ENCODE peak calls at places on chromosomes 6 and 20, in ten cellular contexts. B, P, X, S, Y, M, A, W, C and K are unnamed samples. For H3K9me2 and H3K36me3, the result is how much of the 10 kb centered on the place peaks cover.

GRCh38 chr6:111615916-111616612 is 10.4 kb upstream of the TRAF3IP2 start:
- DNase-seq in B (no peak), P (no peak), X (no peak), S (no peak), Y (no peak), M (peak), A (peak), W (no peak), C (no peak), K (no peak)

GRCh38 chr20:6756961-6757595 is 10.4 kb upstream of the BMP2 start:
- DNase-seq in B (no peak), P (no peak), X (no peak), S (no peak), Y (no peak), M (no peak), A (no peak), W (no peak), C (no peak), K (no peak)

GRCh38 chr6:41718828-41719227 is 16.6 kb downstream of the TFEB start:
- DNase-seq in B (no peak), P (no peak), X (no peak), S (no peak), Y (no peak), M (no peak), A (no peak), W (no peak), C (no peak), K (no peak)

GRCh38 chr6:148758492-148758891 is 11.7 kb downstream of the UST start:
- DNase-seq in B (no peak), P (no peak), X (no peak), S (no peak), Y (no peak), M (no peak), A (peak), W (peak), C (no peak), K (peak)

GRCh38 chr6:30002871-30003270 is 58.2 kb upstream of the POLR1H start:
- DNase-seq in B (no peak), P (no peak), X (no peak), S (peak), Y (peak), M (no peak), A (no peak), W (no peak), C (no peak), K (no peak)

GRCh38 chr6:38477680-38478260 is 162.0 kb downstream of the BTBD9 start:
- DNase-seq in B (peak), P (no peak), X (no peak), S (no peak), Y (no peak), M (no peak), A (no peak), W (no peak), C (no peak), K (no peak)

GRCh38 chr6:10545482-10545881 is 24.3 kb downstream of the GCNT2 start:
- DNase-seq in B (no peak), P (no peak), X (no peak), S (no peak), Y (no peak), M (no peak), A (no peak), W (no peak), C (no peak), K (no peak)

GRCh38 chr6:155313602-155314091 is 637 bp downstream of the TFB1M start:
- DNase-seq in B (no peak), P (no peak), X (peak), S (peak), Y (peak), M (no peak), A (peak), W (peak), C (no peak), K (peak)

GRCh38 chr6:116106146-116106545 is 5.5 kb downstream of the NT5DC1 start:
- DNase-seq in B (no peak), P (no peak), X (no peak), S (no peak), Y (no peak), M (no peak), A (no peak), W (no peak), C (no peak), K (no peak)

GRCh38 chr6:112233864-112234263 is 20.5 kb downstream of the LAMA4 start:
- DNase-seq in B (no peak), P (no peak), X (no peak), S (peak), Y (no peak), M (no peak), A (no peak), W (no peak), C (no peak), K (no peak)

GRCh38 chr6:75372884-75373283 is 88.3 kb upstream of the TMEM30A start:
- DNase-seq in B (no peak), P (no peak), X (no peak), S (no peak), Y (no peak), M (no peak), A (no peak), W (no peak), C (no peak), K (no peak)

GRCh38 chr6:169986171-169986847 is 234.9 kb downstream of the ERMARD start:
- DNase-seq in B (no peak), P (no peak), X (no peak), S (no peak), Y (no peak), M (no peak), A (no peak), W (no peak), C (no peak), K (no peak)

GRCh38 chr6:125003070-125003469 is 40.8 kb downstream of the RNF217 start:
- DNase-seq in B (no peak), P (no peak), X (no peak), S (no peak), Y (no peak), M (no peak), A (no peak), W (no peak), C (no peak), K (no peak)

GRCh38 chr6:170032706-170033309 is 258.1 kb downstream of the DLL1 start:
- DNase-seq in B (no peak), P (no peak), X (no peak), S (no peak), Y (no peak), M (no peak), A (no peak), W (no peak), C (no peak), K (no peak)

GRCh38 chr20:33423141-33423834 is 20.3 kb downstream of the SNTA1 start:
- DNase-seq in B (no peak), P (no peak), X (peak), S (peak), Y (peak), M (peak), A (no peak), W (no peak), C (no peak), K (no peak)

GRCh38 chr20:33915726-33916331 is 77.9 kb upstream of the RALY start:
- DNase-seq in B (peak), P (peak), X (peak), S (no peak), Y (peak), M (no peak), A (peak), W (peak), C (peak), K (peak)

GRCh38 chr6:17179246-17180073 is 77.6 kb downstream of the STMND1 start:
- DNase-seq in B (no peak), P (no peak), X (no peak), S (peak), Y (peak), M (no peak), A (no peak), W (no peak), C (no peak), K (no peak)

GRCh38 chr6:42349753-42350573 is 101.8 kb downstream of the TRERF1 start:
- DNase-seq in B (no peak), P (no peak), X (peak), S (peak), Y (no peak), M (no peak), A (no peak), W (no peak), C (peak), K (no peak)

GRCh38 chr6:110488606-110489005 is 12.2 kb upstream of the SLC22A16 start:
- DNase-seq in B (no peak), P (no peak), X (no peak), S (no peak), Y (no peak), M (no peak), A (no peak), W (no peak), C (no peak), K (no peak)

GRCh38 chr6:149354009-149354408 is 36.5 kb downstream of the TAB2 start:
- DNase-seq in B (no peak), P (no peak), X (no peak), S (no peak), Y (no peak), M (no peak), A (no peak), W (no peak), C (no peak), K (no peak)

GRCh38 chr20:21613512-21613911 is 92.0 kb upstream of the PAX1 start:
- DNase-seq in B (no peak), P (no peak), X (no peak), S (peak), Y (peak), M (no peak), A (no peak), W (no peak), C (no peak), K (no peak)

GRCh38 chr20:56630086-56630493 is 984 bp downstream of the TFAP2C start:
- DNase-seq in B (peak), P (peak), X (peak), S (peak), Y (peak), M (peak), A (no peak), W (peak), C (peak), K (no peak)

GRCh38 chr6:83067448-83068413 is at the start of gene DOP1A:
- DNase-seq in B (peak), P (peak), X (peak), S (peak), Y (peak), M (peak), A (peak), W (peak), C (peak), K (peak)

GRCh38 chr6:117956386-117956785 is 49.3 kb downstream of the SLC35F1 start:
- DNase-seq in B (no peak), P (no peak), X (no peak), S (peak), Y (peak), M (no peak), A (no peak), W (no peak), C (no peak), K (no peak)

GRCh38 chr6:170416303-170416702 is 109.7 kb downstream of the FAM120B start:
- DNase-seq in B (no peak), P (no peak), X (no peak), S (no peak), Y (no peak), M (no peak), A (no peak), W (no peak), C (no peak), K (no peak)

GRCh38 chr20:37989601-37990001 is 43.7 kb downstream of the TTI1 start:
- DNase-seq in B (no peak), P (no peak), X (peak), S (no peak), Y (peak), M (no peak), A (no peak), W (no peak), C (no peak), K (no peak)

GRCh38 chr20:46307999-46308257 is 370 bp downstream of the CDH22 start:
- DNase-seq in B (no peak), P (no peak), X (no peak), S (no peak), Y (no peak), M (no peak), A (no peak), W (no peak), C (peak), K (no peak)
- H3K9me2 ChIP-seq in B (under half), P (under half), X (under half), S (under half), Y (under half), M (under half), A (under half), W (under half), C (under half), K (under half)

DNA sequence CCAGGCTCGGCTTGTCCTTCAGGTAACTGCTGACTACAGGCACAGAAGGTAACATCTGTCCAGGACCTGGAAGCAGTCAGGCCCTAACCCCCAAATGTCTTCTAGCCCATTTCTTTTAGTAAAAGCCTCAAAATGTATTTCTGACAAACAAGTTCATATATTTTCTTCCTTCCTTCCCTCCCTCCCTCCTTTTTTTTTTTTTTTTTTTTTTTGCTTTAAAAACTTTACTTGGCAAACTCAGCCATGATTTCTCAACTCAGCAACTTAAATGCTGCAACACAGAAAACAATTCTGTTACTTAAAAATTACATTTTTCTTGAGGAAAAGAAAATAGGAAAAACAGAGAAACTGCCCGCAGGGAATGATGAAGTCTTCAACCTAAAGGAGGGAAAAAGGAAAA is 7.3 kb downstream of the MTCH1 start:
- DNase-seq in B (no peak), P (no peak), X (no peak), S (no peak), Y (no peak), M (no peak), A (no peak), W (no peak), C (no peak), K (no peak)
- H3K36me3 ChIP-seq in B (under half), P (under half), X (under half), S (under half), Y (half or more), M (half or more), A (under half), W (under half), C (under half), K (half or more)

DNA sequence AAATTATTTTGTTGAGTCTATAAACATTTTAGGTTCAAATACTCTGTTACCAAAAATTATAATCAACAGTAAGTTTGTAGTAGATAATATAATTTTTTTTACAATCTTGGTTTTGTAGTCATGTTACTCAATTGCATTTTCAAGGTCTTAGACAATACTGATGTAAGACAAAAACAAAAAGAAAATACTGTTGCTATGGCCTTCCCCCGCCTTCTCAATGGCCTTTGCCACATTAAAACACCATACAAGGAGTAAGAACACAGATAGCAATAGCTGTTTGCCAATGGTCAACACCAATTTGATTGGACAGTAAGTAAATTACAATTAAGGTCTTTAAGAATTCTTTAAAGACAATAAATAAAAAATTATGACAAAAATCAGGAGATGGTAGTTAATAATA is 450.2 kb downstream of the CDC5L start:
- DNase-seq in B (no peak), P (no peak), X (no peak), S (peak), Y (no peak), M (no peak), A (no peak), W (no peak), C (no peak), K (no peak)
- H3K9me2 ChIP-seq in B (under half), P (under half), X (under half), S (under half), Y (under half), M (under half), A (under half), W (under half), C (under half), K (under half)

GRCh38 chr6:89681983-89682564 is 43.5 kb upstream of the LYRM2 start:
- DNase-seq in B (no peak), P (no peak), X (no peak), S (no peak), Y (no peak), M (no peak), A (no peak), W (no peak), C (no peak), K (no peak)
- H3K36me3 ChIP-seq in B (half or more), P (half or more), X (under half), S (under half), Y (under half), M (under half), A (half or more), W (under half), C (half or more), K (half or more)

GRCh38 chr6:98833101-98834059 is 994 bp upstream of the POU3F2 start:
- DNase-seq in B (peak), P (no peak), X (peak), S (peak), Y (peak), M (no peak), A (no peak), W (peak), C (peak), K (no peak)

GRCh38 chr6:98835149-98836024 is 1.0 kb downstream of the POU3F2 start:
- DNase-seq in B (peak), P (no peak), X (peak), S (no peak), Y (no peak), M (no peak), A (no peak), W (peak), C (peak), K (no peak)

GRCh38 chr6:98831057-98832031 is 3.0 kb upstream of the POU3F2 start:
- DNase-seq in B (peak), P (no peak), X (no peak), S (no peak), Y (no peak), M (no peak), A (no peak), W (no peak), C (peak), K (no peak)

GRCh38 chr6:98834060-98835031 is at the start of gene POU3F2:
- DNase-seq in B (peak), P (no peak), X (peak), S (peak), Y (peak), M (peak), A (no peak), W (peak), C (peak), K (peak)

DNA sequence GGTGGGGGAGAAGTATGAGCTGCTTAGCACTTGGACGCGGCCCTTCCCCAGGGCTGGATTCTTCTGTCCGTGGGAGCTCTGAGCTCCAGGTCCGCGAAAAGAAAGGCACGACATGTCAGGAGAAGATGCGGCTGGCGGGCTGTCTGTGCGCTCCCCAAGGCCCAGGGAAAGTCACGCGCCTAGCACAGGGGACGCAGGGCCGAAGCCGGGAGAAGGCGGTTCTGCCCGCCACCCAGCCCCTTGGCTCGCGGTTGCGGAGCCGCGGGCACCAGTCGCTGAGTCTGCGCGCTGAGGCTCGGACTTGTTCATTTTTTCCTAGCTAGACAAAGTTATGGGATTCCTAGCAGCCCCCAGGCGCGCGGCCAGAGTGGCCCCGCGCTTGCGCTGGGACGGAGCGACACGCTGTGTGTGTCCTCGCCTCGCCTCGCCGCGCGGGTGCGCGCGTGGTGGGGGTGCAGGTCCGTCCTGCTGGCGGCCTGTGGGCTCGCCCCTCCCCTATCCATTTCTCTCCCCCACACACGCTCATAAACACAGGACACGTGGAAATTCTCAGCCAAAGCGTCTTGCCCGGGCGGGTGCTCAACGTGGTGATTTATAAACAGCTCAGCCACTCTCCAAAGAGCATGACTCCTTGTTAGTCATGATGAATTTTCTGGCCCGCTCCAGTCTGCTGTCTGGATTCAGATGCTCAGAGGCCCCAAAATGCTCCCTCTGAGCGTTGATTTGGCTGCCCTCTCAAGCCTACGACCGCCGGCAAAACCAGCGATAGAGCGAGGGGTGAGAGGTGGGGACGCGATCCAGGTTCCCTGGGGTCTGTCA is 1.9 kb upstream of the POU3F2 start:
- DNase-seq in B (peak), P (no peak), X (peak), S (peak), Y (peak), M (no peak), A (no peak), W (no peak), C (peak), K (no peak)
- H3K9me2 ChIP-seq in B (under half), P (under half), X (under half), S (under half), Y (under half), M (under half), A (under half), W (under half), C (under half), K (under half)

DNA sequence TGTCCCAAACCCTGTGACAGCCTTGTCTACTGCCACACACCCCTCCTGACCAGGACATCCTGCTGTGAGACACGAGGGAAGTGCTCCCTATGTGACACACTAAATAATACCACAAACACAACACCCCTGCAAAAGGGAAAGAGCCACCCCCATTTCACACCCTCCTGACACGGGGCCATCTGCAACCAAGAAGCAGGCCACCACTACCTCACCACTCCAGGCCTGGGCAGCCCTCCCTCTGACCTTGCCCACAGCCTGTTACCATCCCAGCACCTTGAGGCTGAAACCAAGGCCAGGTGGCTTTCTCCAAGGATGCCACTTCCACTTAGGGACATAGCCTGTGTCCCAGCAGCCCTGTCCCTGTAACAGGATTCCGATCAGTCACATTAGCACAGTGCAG is 68.2 kb downstream of the NINL start:
- DNase-seq in B (no peak), P (no peak), X (no peak), S (no peak), Y (no peak), M (no peak), A (no peak), W (no peak), C (no peak), K (no peak)
- H3K36me3 ChIP-seq in B (under half), P (under half), X (under half), S (under half), Y (under half), M (under half), A (under half), W (under half), C (under half), K (under half)